ENCODE peak calls at places on chromosome 5, in six cellular contexts. T is neuronal stem cell, Q is IMR-90, Z is mesenchymal stem cell, C is trophoblast cell, P is H1. R is an unnamed sample. For H3K79me1, the result is how much of the 10 kb centered on the place peaks cover.

GRCh38 chr5:145825751-145826180 is 9.4 kb downstream of the PRELID2 start:
- DNase-seq in C (peak), T (peak), Z (peak), P (no peak), Q (peak), R (no peak)

GRCh38 chr5:135650081-135650480 is 71.3 kb upstream of the CXCL14 start:
- DNase-seq in T (no peak), Q (no peak), P (no peak), Z (no peak), C (no peak), R (no peak)

GRCh38 chr5:40689442-40689841 is 9.7 kb downstream of the PTGER4 start:
- DNase-seq in P (no peak), T (no peak), Z (peak), C (peak), Q (peak), R (no peak)

GRCh38 chr5:62284946-62285891 is 20.8 kb upstream of the KIF2A start:
- DNase-seq in Q (no peak), C (peak), Z (no peak), T (no peak), P (no peak), R (no peak)

GRCh38 chr5:15573594-15573993 is 73.6 kb downstream of the FBXL7 start:
- DNase-seq in Q (peak), Z (peak), P (no peak), T (no peak), C (no peak), R (no peak)

GRCh38 chr5:171444582-171444981 is 25.1 kb downstream of the FGF18 start:
- DNase-seq in C (no peak), Z (peak), Q (no peak), T (no peak), P (no peak), R (no peak)

GRCh38 chr5:37735649-37736347 is 104.0 kb downstream of the GDNF start:
- DNase-seq in T (no peak), C (no peak), Q (peak), P (no peak), Z (peak), R (no peak)

GRCh38 chr5:139422307-139422893 is 16.9 kb downstream of the DNAJC18 start:
- DNase-seq in T (no peak), C (peak), Q (peak), P (peak), Z (peak), R (peak)

GRCh38 chr5:92634883-92635282 is 946.1 kb downstream of the NR2F1-AS1 start:
- DNase-seq in C (no peak), Z (no peak), T (no peak), P (no peak), Q (no peak), R (no peak)

GRCh38 chr5:4981612-4982011 is 158.5 kb upstream of the ADAMTS16 start:
- DNase-seq in T (no peak), P (no peak), C (no peak), Z (no peak), Q (no peak), R (no peak)

GRCh38 chr5:61328791-61329617 is 3.1 kb upstream of the ZSWIM6 start:
- DNase-seq in P (no peak), T (no peak), Z (peak), C (no peak), Q (no peak), R (no peak)

GRCh38 chr5:139710370-139711066 is 62.4 kb downstream of the CXXC5 start:
- DNase-seq in Q (peak), Z (peak), P (peak), T (peak), C (peak), R (peak)

GRCh38 chr5:134851307-134851923 is 5.6 kb downstream of the C5orf24 start:
- DNase-seq in Q (peak), Z (peak), C (peak), T (no peak), P (peak), R (no peak)

GRCh38 chr5:8770431-8770830 is 775.4 kb downstream of the SEMA5A start:
- DNase-seq in T (no peak), P (no peak), Q (no peak), C (no peak), Z (no peak), R (no peak)

GRCh38 chr5:17180957-17181723 is 36.3 kb upstream of the BASP1 start:
- DNase-seq in C (peak), P (no peak), T (no peak), Q (peak), Z (peak), R (no peak)

DNA sequence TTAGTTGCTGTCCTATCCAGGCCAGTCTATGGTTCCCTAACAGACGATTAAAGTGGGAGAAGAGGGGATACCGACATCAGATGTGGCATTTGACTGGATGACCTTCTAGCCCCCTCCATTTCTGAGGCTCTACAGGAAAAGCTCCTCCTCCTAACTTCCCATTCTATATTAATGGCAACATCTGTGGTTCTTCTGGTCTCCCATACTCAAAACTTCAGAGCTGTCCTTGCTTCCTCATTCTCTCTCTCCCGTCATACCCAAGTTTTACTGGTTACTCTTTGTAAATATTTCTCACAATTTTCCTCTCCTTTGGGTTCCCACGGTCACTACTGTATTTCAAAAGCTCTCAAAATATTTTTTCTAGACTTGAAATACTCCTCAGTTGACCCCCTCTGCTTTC is 36.0 kb upstream of the IL7R start:
- DNase-seq in P (no peak), Q (no peak), T (no peak), C (no peak), Z (no peak), R (no peak)
- H4K91ac ChIP-seq in P (no peak), Q (no peak), T (no peak), C (no peak), Z (no peak), R (no peak)

DNA sequence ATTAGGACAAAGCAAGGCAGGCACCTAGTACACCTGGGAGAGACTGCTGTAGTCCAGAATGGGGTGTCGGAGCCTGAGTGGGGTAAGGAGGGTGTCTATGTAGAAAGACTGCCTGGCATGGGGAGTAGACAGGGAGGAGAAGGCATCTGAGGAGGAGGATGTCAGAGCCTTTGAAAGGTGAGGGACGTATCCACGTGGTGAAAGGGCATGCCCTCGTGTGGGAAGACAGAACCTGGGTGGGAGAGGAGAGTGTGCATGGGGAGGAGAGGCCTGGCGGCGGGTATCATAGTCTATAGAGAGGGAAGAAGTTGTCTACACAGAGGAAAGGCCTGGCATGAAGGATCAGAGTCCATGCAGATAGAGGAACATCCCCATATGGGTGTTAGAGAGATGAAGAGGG is 91.8 kb downstream of the NDFIP1 start:
- DNase-seq in C (no peak), T (no peak), P (no peak), Z (no peak), Q (no peak), R (no peak)
- H2AK5ac ChIP-seq in C (no peak), T (no peak), P (no peak), Z (no peak), Q (peak), R (no peak)

DNA sequence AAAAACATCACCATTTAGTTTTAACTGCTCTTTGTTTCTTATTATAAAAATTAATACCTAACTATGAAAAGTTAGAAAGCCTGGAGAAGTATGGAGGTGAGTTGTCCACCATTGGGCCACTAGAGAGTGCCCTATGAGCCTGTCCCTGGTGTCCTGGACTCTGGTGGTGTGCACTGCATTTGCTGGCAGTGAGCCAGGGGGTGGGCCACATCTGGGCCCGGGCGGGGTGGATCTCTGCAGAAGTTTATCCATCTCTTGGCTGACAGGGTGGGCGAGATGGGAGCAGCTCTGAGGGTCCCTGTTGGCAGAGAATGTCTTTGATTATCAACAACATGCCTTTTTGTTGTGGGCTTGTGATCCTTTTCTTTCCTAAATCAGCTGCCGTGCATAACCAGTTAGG is 8.2 kb downstream of the TENT4A start:
- DNase-seq in T (no peak), C (no peak), P (no peak), Q (no peak), Z (no peak), R (no peak)
- H3K79me1 ChIP-seq in T (under half), C (under half), P (under half), Q (under half), Z (under half), R (under half)

GRCh38 chr5:55033568-55033967 is 9.5 kb downstream of the GZMK start:
- DNase-seq in C (no peak), P (no peak), T (no peak), Z (no peak), Q (no peak), R (no peak)
- H4K91ac ChIP-seq in C (no peak), P (no peak), T (no peak), Z (no peak), Q (no peak), R (no peak)

GRCh38 chr5:154524846-154525245 is 46.8 kb upstream of the HAND1 start:
- DNase-seq in Q (no peak), C (no peak), P (no peak), Z (no peak), T (no peak), R (no peak)

GRCh38 chr5:154523104-154523503 is 45.1 kb upstream of the HAND1 start:
- DNase-seq in C (no peak), Z (no peak), P (no peak), T (no peak), Q (no peak), R (no peak)

GRCh38 chr5:154523704-154524103 is 45.7 kb upstream of the HAND1 start:
- DNase-seq in P (no peak), T (no peak), Z (peak), C (peak), Q (no peak), R (no peak)

GRCh38 chr5:154522284-154522683 is 44.3 kb upstream of the HAND1 start:
- DNase-seq in P (no peak), T (no peak), C (no peak), Z (no peak), Q (no peak), R (no peak)

GRCh38 chr5:154524181-154524580 is 46.2 kb upstream of the HAND1 start:
- DNase-seq in Q (no peak), Z (no peak), T (no peak), C (peak), P (no peak), R (no peak)
- H2AK5ac ChIP-seq in Q (no peak), Z (no peak), T (no peak), C (peak), P (no peak), R (no peak)

GRCh38 chr5:1961952-1962595 is 79.3 kb upstream of the IRX4 start:
- DNase-seq in Z (no peak), T (no peak), C (no peak), Q (no peak), P (peak), R (no peak)
- H3K79me1 ChIP-seq in Z (under half), T (under half), C (under half), Q (under half), P (under half), R (under half)

DNA sequence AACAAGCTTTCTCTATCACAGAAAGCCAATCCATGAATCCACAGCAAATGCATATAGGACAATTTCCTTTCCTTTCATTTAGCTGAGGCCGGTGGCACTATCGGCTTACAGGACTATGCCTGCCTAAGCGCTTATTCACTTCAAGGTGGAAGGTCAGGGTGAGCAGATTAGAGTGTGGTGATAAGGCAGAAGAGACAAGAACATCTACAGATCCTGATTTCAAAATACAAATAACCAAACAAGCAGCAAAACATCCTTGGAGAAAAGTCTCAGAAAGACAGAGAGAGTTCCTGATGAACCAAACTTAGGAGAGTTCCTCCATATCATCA is 57.2 kb downstream of the MEF2C start:
- DNase-seq in Q (peak), C (peak), T (no peak), Z (no peak), P (no peak), R (no peak)
- H4K91ac ChIP-seq in Q (no peak), C (no peak), T (no peak), Z (no peak), P (no peak), R (no peak)

GRCh38 chr5:68182094-68182493 is 33.5 kb upstream of the PIK3R1 start:
- DNase-seq in Z (no peak), T (no peak), Q (no peak), P (no peak), C (no peak), R (no peak)
- H2AK5ac ChIP-seq in Z (no peak), T (peak), Q (no peak), P (no peak), C (peak), R (no peak)

DNA sequence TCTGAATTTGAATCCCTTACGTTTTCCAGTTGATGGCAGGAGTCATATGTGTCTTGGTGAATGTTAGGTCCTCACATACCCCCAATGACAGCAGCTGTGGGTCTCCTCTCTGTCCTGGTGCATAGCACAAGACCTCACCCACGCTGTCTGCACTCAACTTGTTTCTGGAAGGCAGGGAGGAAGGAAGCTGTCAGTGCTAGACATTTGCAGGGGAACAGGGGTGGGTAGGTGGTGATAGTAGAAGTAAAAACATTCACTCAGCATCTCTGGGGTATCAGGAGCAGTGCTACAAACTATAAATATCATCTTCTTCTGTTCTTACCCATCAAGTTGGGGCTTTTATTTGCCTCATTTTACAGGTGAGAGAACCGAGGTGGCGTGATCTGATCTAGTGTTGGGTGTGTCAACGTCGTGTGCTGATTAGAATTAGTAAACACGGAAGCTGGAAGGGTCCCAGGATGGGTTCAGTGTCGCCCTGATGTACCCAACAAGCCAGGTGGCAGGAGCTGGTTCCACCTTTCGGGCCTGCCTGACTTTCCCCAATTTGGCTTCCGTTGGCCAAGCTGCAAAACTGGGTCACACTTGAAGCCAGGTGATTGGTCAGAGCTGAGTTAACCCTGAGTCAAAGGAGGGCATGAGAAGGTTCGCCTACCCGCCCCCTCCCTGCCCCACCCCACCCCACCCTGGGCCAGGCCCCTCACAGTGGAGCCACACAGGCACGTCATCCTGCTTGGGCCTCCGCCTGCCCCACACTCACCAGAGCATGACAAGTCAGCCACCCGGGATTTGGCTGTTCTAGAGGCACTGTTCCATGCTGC is 15.8 kb downstream of the ERGIC1 start:
- DNase-seq in C (no peak), Q (no peak), T (no peak), Z (no peak), P (no peak), R (no peak)
- H3K79me1 ChIP-seq in C (under half), Q (under half), T (under half), Z (under half), P (under half), R (under half)

GRCh38 chr5:181217805-181218065 is 5.3 kb upstream of the TRIM41 start:
- DNase-seq in C (no peak), Q (no peak), Z (no peak), T (no peak), P (no peak), R (no peak)
- H4K91ac ChIP-seq in C (no peak), Q (no peak), Z (no peak), T (no peak), P (no peak), R (no peak)